ENCODE peak calls at places on chromosomes 7 and 10, in seven cellular contexts. U, H, S, E, O, Z and I are unnamed samples.

GRCh38 chr7:138871691-138872090 is 73.7 kb upstream of the ATP6V0A4 start:
- DNase-seq in U (no peak), H (no peak), S (no peak), E (no peak), O (no peak), Z (no peak), I (no peak)

GRCh38 chr7:75617634-75618234 is 121.0 kb downstream of the HIP1 start:
- DNase-seq in U (no peak), H (peak), S (no peak), E (peak), O (peak), Z (no peak), I (no peak)

GRCh38 chr10:116892873-116893685 is 43.8 kb downstream of the ENO4 start:
- DNase-seq in U (no peak), H (no peak), S (no peak), E (no peak), O (no peak), Z (peak), I (no peak)

GRCh38 chr7:120215654-120216053 is 57.3 kb upstream of the KCND2 start:
- DNase-seq in U (no peak), H (no peak), S (no peak), E (no peak), O (no peak), Z (no peak), I (no peak)

GRCh38 chr7:90791596-90791995 is 195.5 kb downstream of the CDK14 start:
- DNase-seq in U (no peak), H (no peak), S (no peak), E (no peak), O (no peak), Z (no peak), I (no peak)

GRCh38 chr7:75690121-75690523 is 48.6 kb downstream of the HIP1 start:
- DNase-seq in U (no peak), H (no peak), S (no peak), E (no peak), O (no peak), Z (no peak), I (no peak)

GRCh38 chr7:116180302-116180701 is 30.0 kb upstream of the TES start:
- DNase-seq in U (no peak), H (peak), S (no peak), E (peak), O (no peak), Z (peak), I (peak)

GRCh38 chr7:40156988-40157387 is 22.2 kb downstream of the SUGCT start:
- DNase-seq in U (no peak), H (no peak), S (no peak), E (no peak), O (no peak), Z (no peak), I (no peak)

GRCh38 chr7:158006841-158007696 is 580.6 kb downstream of the PTPRN2 start:
- DNase-seq in U (no peak), H (no peak), S (no peak), E (no peak), O (no peak), Z (no peak), I (no peak)

GRCh38 chr10:98262571-98262970 is 5.4 kb downstream of the LOXL4 start:
- DNase-seq in U (no peak), H (no peak), S (no peak), E (peak), O (peak), Z (no peak), I (peak)